ENCODE peak calls at places on chromosomes 2 and 18, in ten cellular contexts. W is lower lobe of right lung, F is suprapubic skin, X is stomach, R is uterus, E is kidney, U is A673, Z is transverse colon, L is psoas muscle, Q is heart right ventricle. S is an unnamed sample.

GRCh38 chr2:29323301-29323700 is 208.1 kb downstream of the CLIP4 start:
- DNase-seq in E (no peak), Q (no peak), R (no peak), W (no peak), Z (no peak), F (no peak), L (no peak), U (no peak), X (no peak), S (no peak)

GRCh38 chr18:63099026-63099840 is 220.3 kb downstream of the BCL2 start:
- DNase-seq in L (no peak), X (no peak), W (no peak), Q (no peak), E (no peak), Z (no peak), R (no peak), U (no peak), F (no peak), S (no peak)

GRCh38 chr2:9692392-9693137 is 61.8 kb upstream of the YWHAQ start:
- DNase-seq in U (no peak), X (no peak), F (no peak), Z (peak; percentile 33), W (no peak), R (no peak), L (peak; percentile 61), E (no peak), Q (peak; percentile 31), S (no peak)

GRCh38 chr2:96470636-96471035 is 34.5 kb downstream of the NEURL3 start:
- DNase-seq in U (no peak), F (no peak), E (peak; percentile 87), W (peak; percentile 65), R (no peak), Q (peak; percentile 75), Z (peak; percentile 59), X (peak; percentile 70), L (peak; percentile 42), S (peak; percentile 39)

GRCh38 chr2:47508641-47509040 is 105.7 kb downstream of the MSH2 start:
- DNase-seq in Z (no peak), F (no peak), R (no peak), L (no peak), X (no peak), U (no peak), W (no peak), E (no peak), Q (no peak), S (no peak)

GRCh38 chr2:191617589-191617988 is 60.3 kb upstream of the NABP1 start:
- DNase-seq in X (no peak), Q (no peak), R (no peak), W (no peak), E (no peak), U (no peak), Z (no peak), F (no peak), L (no peak), S (no peak)

GRCh38 chr2:19865151-19865550 is 36.6 kb downstream of the TTC32 start:
- DNase-seq in R (no peak), X (no peak), W (no peak), E (no peak), Q (no peak), U (no peak), F (no peak), L (no peak), Z (no peak), S (no peak)

GRCh38 chr18:13791181-13791580 is 32.8 kb upstream of the MC5R start:
- DNase-seq in E (no peak), F (no peak), U (no peak), Z (no peak), X (no peak), R (no peak), W (no peak), Q (no peak), L (no peak), S (no peak)

GRCh38 chr2:201579536-201579935 is 63.8 kb downstream of the TMEM237 start:
- DNase-seq in W (no peak), U (no peak), Z (no peak), F (no peak), X (no peak), L (no peak), R (no peak), Q (no peak), E (no peak), S (no peak)

GRCh38 chr2:173860082-173860481 is 105.1 kb downstream of the SP3 start:
- DNase-seq in Q (no peak), Z (no peak), R (no peak), L (no peak), U (no peak), X (no peak), E (no peak), W (no peak), F (no peak), S (no peak)

GRCh38 chr2:78682781-78683180 is 342.7 kb upstream of the REG3G start:
- DNase-seq in L (no peak), Z (no peak), U (no peak), X (no peak), F (no peak), E (no peak), R (no peak), Q (no peak), W (no peak), S (no peak)

GRCh38 chr2:144183744-144184143 is 336.2 kb downstream of the ZEB2 start:
- DNase-seq in L (no peak), F (no peak), Z (peak; percentile 19), R (no peak), X (no peak), W (no peak), E (no peak), Q (no peak), U (no peak), S (no peak)

GRCh38 chr2:69589973-69590652 is 53.4 kb downstream of the AAK1 start:
- DNase-seq in Z (no peak), Q (no peak), F (no peak), U (no peak), W (no peak), L (peak; percentile 27), E (no peak), R (no peak), X (no peak), S (no peak)

GRCh38 chr2:185161701-185162100 is 563.4 kb downstream of the ZNF804A start:
- DNase-seq in W (no peak), L (no peak), Z (no peak), U (peak; percentile 50), X (no peak), Q (no peak), E (no peak), F (no peak), R (no peak), S (no peak)

GRCh38 chr2:240129731-240130392 is 6.2 kb downstream of the COPS9 start:
- DNase-seq in Z (no peak), F (peak; percentile 54), W (peak; percentile 43), L (no peak), X (no peak), R (no peak), E (peak; percentile 53), Q (no peak), U (no peak), S (peak; percentile 24)

DNA sequence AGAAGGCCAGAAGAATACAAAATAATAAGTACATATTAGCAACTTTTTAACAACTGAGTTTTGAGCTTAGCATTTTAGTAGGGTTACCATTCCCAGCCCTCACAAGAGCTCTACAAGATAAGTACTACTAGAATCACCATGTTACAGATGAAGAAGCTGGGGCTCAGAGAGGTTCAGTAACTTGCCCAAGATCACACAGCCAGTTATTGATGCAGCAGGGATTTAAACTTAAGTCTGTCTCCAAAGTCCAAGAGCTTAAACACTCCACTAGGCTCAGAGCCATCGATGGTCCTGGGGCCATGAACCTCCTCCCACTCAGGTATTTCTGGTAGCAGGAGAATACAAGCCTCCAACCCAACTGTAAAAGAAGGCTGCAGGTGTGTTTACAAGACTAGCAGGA is 30.8 kb downstream of the TNS1 start:
- DNase-seq in E (no peak), L (no peak), Q (no peak), Z (no peak), F (peak; percentile 32), R (no peak), W (no peak), U (no peak), X (no peak), S (peak; percentile 11)
- H3K27ac ChIP-seq in E (peak overlapping the region; percentile 28), L (peak overlapping the region; percentile 64), Q (peak overlapping the region; percentile 46), Z (peak overlapping the region; percentile 71), F (no peak overlapping the region), R (peak overlapping the region; percentile 93), W (peak overlapping the region; percentile 20), U (no peak overlapping the region), X (no peak overlapping the region), S (peak overlapping the region; percentile 45)

DNA sequence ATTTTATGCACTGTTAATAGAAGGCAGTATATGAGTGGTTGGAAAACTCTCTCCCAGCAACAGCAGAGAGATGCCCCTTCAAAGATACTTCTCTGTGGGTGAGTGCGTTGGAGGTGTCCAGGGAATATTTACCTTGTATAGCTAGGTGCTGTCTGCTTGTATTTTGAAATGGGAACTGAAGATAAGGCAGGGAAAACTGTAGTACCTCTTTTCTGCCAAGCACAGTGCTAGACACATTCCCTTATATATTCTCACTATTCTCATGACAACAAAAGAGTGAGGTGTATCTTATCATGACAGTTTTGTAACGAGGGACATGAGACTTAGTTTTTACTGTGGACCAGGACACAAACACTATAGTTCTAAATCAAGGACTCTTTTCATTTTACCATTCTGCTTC is 2.1 kb downstream of the TTC39C start:
- DNase-seq in X (no peak), L (no peak), W (no peak), U (no peak), F (no peak), E (no peak), Q (no peak), R (no peak), Z (no peak), S (no peak)
- TF ChIP-seq CTCF in X (no peak), L (no peak), W (peak; percentile 18), U (peak; percentile 51), F (peak; percentile 47), E (peak; percentile 28), Q (no peak), R (no peak), Z (peak; percentile 44), S (no peak)

GRCh38 chr2:171627412-171627811 is 59.9 kb upstream of the DYNC1I2 start:
- DNase-seq in W (no peak), L (no peak), E (no peak), Z (no peak), F (no peak), R (no peak), Q (no peak), U (no peak), X (no peak), S (no peak)

GRCh38 chr2:171626949-171627348 is 60.3 kb upstream of the DYNC1I2 start:
- DNase-seq in Z (no peak), U (no peak), L (no peak), W (no peak), X (no peak), E (no peak), Q (no peak), F (no peak), R (no peak), S (no peak)

GRCh38 chr2:171629113-171629512 is 58.2 kb upstream of the DYNC1I2 start:
- DNase-seq in Q (no peak), E (no peak), U (no peak), R (no peak), F (no peak), L (no peak), Z (no peak), X (no peak), W (no peak), S (no peak)

GRCh38 chr2:171630812-171631626 is 56.2 kb upstream of the DYNC1I2 start:
- DNase-seq in F (no peak), E (no peak), W (no peak), L (no peak), X (no peak), R (no peak), Q (no peak), Z (no peak), U (peak; percentile 12), S (no peak)
- H3K27ac ChIP-seq in F (no peak overlapping the region), E (no peak overlapping the region), W (no peak overlapping the region), L (no peak overlapping the region), X (no peak overlapping the region), R (no peak overlapping the region), Q (no peak overlapping the region), Z (no peak overlapping the region), U (no peak overlapping the region), S (no peak overlapping the region)

GRCh38 chr18:77702686-77703085 is 453.0 kb downstream of the GALR1 start:
- DNase-seq in X (no peak), E (no peak), Q (no peak), W (no peak), U (no peak), L (no peak), Z (no peak), R (no peak), F (no peak), S (no peak)
- TF ChIP-seq CTCF in X (no peak), E (no peak), Q (no peak), W (peak; percentile 8), U (no peak), L (peak; percentile 14), Z (no peak), R (peak; percentile 16), F (no peak), S (no peak)